ENCODE peak calls at places on chromosomes 3 and 15, in nine cellular contexts. One of them, this sample, is unnamed.

GRCh38 chr3:41716391-41716910 is 245.5 kb downstream of the ULK4 start:
- DNase-seq in heart right ventricle: no peak
- DNase-seq in mucosa of descending colon: no peak
- DNase-seq in Panc1: no peak
- DNase-seq in transverse colon: no peak
- DNase-seq in cardiac fibroblast: peak
- DNase-seq in psoas muscle: no peak
- DNase-seq in astrocyte of the spinal cord: peak
- DNase-seq in A549: no peak
- DNase-seq in this sample: peak

GRCh38 chr15:37995461-37996347 is 61.3 kb downstream of the TMCO5A start:
- DNase-seq in astrocyte of the spinal cord: peak
- DNase-seq in Panc1: no peak
- DNase-seq in mucosa of descending colon: peak
- DNase-seq in transverse colon: no peak
- DNase-seq in A549: peak
- DNase-seq in cardiac fibroblast: peak
- DNase-seq in psoas muscle: no peak
- DNase-seq in heart right ventricle: peak
- DNase-seq in this sample: peak

GRCh38 chr3:66822059-66823009 is 175.8 kb upstream of the KBTBD8 start:
- DNase-seq in heart right ventricle: peak
- DNase-seq in psoas muscle: peak
- DNase-seq in A549: peak
- DNase-seq in Panc1: no peak
- DNase-seq in cardiac fibroblast: peak
- DNase-seq in mucosa of descending colon: peak
- DNase-seq in astrocyte of the spinal cord: peak
- DNase-seq in transverse colon: peak
- DNase-seq in this sample: peak

GRCh38 chr15:34461730-34462129 is 24.1 kb upstream of the GOLGA8A start:
- DNase-seq in Panc1: no peak
- DNase-seq in A549: no peak
- DNase-seq in cardiac fibroblast: no peak
- DNase-seq in psoas muscle: no peak
- DNase-seq in mucosa of descending colon: no peak
- DNase-seq in astrocyte of the spinal cord: no peak
- DNase-seq in transverse colon: no peak
- DNase-seq in heart right ventricle: no peak
- DNase-seq in this sample: no peak

GRCh38 chr3:58306662-58307286 is 454 bp downstream of the HTD2 start:
- DNase-seq in mucosa of descending colon: peak
- DNase-seq in astrocyte of the spinal cord: peak
- DNase-seq in cardiac fibroblast: peak
- DNase-seq in psoas muscle: peak
- DNase-seq in heart right ventricle: peak
- DNase-seq in transverse colon: peak
- DNase-seq in A549: peak
- DNase-seq in Panc1: no peak
- DNase-seq in this sample: peak

GRCh38 chr15:20280933-20281463 is 260.6 kb downstream of the GOLGA6L6 start:
- DNase-seq in A549: no peak
- DNase-seq in Panc1: no peak
- DNase-seq in cardiac fibroblast: no peak
- DNase-seq in mucosa of descending colon: no peak
- DNase-seq in astrocyte of the spinal cord: no peak
- DNase-seq in transverse colon: no peak
- DNase-seq in heart right ventricle: no peak
- DNase-seq in psoas muscle: peak
- DNase-seq in this sample: no peak

GRCh38 chr3:126972866-126973265 is 10.0 kb upstream of the PLXNA1 start:
- DNase-seq in cardiac fibroblast: no peak
- DNase-seq in A549: no peak
- DNase-seq in astrocyte of the spinal cord: no peak
- DNase-seq in transverse colon: no peak
- DNase-seq in heart right ventricle: no peak
- DNase-seq in psoas muscle: no peak
- DNase-seq in mucosa of descending colon: no peak
- DNase-seq in Panc1: no peak
- DNase-seq in this sample: no peak

GRCh38 chr15:67117356-67117755 is 52.0 kb downstream of the SMAD3 start:
- DNase-seq in transverse colon: no peak
- DNase-seq in astrocyte of the spinal cord: peak
- DNase-seq in Panc1: no peak
- DNase-seq in A549: no peak
- DNase-seq in mucosa of descending colon: no peak
- DNase-seq in heart right ventricle: no peak
- DNase-seq in cardiac fibroblast: peak
- DNase-seq in psoas muscle: no peak
- DNase-seq in this sample: peak

GRCh38 chr3:136545664-136546266 is 206.4 kb downstream of the STAG1 start:
- DNase-seq in astrocyte of the spinal cord: peak
- DNase-seq in transverse colon: no peak
- DNase-seq in A549: peak
- DNase-seq in Panc1: no peak
- DNase-seq in heart right ventricle: no peak
- DNase-seq in psoas muscle: no peak
- DNase-seq in mucosa of descending colon: no peak
- DNase-seq in cardiac fibroblast: peak
- DNase-seq in this sample: peak

DNA sequence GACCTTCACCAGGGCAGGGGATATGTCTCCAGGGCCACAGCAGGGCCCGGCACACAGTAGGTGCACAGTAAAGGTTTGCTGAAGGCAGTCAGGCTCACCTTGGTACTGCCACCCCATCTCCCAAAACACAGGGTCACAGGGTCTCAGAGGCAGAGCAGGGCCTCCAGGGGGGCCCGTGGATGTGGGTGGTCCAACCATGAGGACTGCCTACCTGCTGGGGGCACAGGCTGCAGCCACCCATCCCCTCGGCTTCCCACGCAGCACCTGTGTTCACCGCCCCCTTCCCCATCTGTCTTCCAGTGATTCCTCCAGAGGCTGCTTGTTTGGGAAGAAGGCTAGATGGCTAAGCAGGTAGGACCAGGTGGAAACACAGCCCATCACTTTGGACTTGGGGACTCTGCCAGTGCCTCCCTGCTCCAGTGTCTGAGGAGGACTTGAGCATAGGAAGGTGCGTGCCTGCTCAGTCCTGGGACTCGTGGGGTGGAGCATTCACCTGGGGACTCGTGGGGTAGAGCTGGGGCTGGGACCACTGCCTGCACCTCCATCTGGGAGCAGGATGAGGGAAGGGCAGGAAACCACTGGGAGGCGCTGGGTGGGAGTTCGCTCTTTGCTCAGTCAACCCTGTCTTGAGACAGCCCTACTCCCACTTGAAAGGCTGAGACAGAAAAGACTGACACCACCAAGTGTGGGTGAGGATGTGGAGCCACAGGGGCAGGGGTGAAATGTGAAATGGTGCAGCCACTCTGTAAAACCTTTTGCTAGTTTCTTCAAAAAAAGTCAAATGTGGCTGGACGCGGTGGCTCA is 18.8 kb upstream of the PLXND1 start:
- DNase-seq in A549: no peak
- DNase-seq in transverse colon: no peak
- DNase-seq in astrocyte of the spinal cord: no peak
- DNase-seq in heart right ventricle: peak
- DNase-seq in mucosa of descending colon: no peak
- DNase-seq in Panc1: no peak
- DNase-seq in psoas muscle: peak
- DNase-seq in cardiac fibroblast: no peak
- DNase-seq in this sample: no peak
- TF ChIP-seq CTCF in A549: no peak
- TF ChIP-seq CTCF in transverse colon: no peak
- TF ChIP-seq CTCF in astrocyte of the spinal cord: no peak
- TF ChIP-seq CTCF in heart right ventricle: no peak
- TF ChIP-seq CTCF in mucosa of descending colon: no peak
- TF ChIP-seq CTCF in Panc1: no peak
- TF ChIP-seq CTCF in psoas muscle: no peak
- TF ChIP-seq CTCF in cardiac fibroblast: no peak
- TF ChIP-seq CTCF in this sample: no peak

DNA sequence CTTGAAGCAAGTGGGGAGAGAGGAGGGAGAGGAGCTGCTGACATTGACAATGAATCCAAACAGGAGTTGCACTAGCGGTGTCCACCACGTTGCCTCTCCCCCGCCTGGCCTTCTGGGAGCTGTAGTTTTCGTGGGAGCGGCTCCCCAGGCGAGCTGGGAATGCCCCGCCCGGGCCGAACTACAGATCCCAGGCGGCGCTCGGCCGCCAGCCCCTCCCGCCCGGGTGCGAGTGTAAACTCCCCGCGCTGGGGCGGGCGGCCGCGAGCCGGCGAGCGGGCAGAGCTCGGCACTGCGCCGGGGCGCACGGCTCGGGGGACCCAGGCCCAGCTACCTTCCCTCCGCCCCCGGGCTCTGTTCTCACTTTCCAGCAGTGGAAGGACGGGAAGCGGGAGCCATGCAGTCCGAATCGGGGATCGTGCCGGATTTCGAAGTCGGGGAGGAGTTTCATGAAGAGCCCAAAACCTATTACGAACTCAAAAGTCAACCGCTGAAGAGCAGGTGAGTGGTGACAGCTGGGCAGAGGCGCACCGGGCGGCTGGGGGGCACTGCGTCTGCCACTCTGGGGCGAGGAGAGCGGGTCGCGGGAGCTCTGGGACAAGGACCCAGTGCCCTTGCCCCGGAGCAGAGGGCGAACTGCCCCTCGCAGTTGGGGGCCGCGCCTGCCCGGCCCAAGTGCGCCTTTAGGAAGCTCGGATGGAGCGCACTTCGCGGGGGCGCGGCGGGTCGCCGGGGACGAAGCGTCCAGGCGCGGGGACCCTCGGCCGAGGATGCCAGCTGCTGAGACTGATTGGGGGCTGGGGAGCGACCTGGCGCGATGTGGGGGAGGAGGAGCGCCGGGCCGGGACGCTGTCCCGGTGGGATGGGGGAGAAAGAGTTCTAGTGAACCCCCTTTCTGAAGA is at the start of gene MITF:
- DNase-seq in Panc1: peak
- DNase-seq in cardiac fibroblast: peak
- DNase-seq in mucosa of descending colon: peak
- DNase-seq in astrocyte of the spinal cord: peak
- DNase-seq in psoas muscle: peak
- DNase-seq in heart right ventricle: peak
- DNase-seq in transverse colon: peak
- DNase-seq in A549: peak
- DNase-seq in this sample: peak
- H3K4me3 ChIP-seq in Panc1: peak
- H3K4me3 ChIP-seq in cardiac fibroblast: peak
- H3K4me3 ChIP-seq in mucosa of descending colon: peak
- H3K4me3 ChIP-seq in astrocyte of the spinal cord: peak
- H3K4me3 ChIP-seq in psoas muscle: peak
- H3K4me3 ChIP-seq in heart right ventricle: peak
- H3K4me3 ChIP-seq in transverse colon: peak
- H3K4me3 ChIP-seq in A549: peak
- H3K4me3 ChIP-seq in this sample: peak

GRCh38 chr3:143137637-143138036 is 18.1 kb downstream of the CHST2 start:
- DNase-seq in mucosa of descending colon: no peak
- DNase-seq in cardiac fibroblast: no peak
- DNase-seq in Panc1: no peak
- DNase-seq in heart right ventricle: no peak
- DNase-seq in astrocyte of the spinal cord: no peak
- DNase-seq in A549: no peak
- DNase-seq in transverse colon: no peak
- DNase-seq in psoas muscle: no peak
- DNase-seq in this sample: no peak

GRCh38 chr3:143132246-143132980 is 12.8 kb downstream of the CHST2 start:
- DNase-seq in astrocyte of the spinal cord: no peak
- DNase-seq in Panc1: no peak
- DNase-seq in A549: no peak
- DNase-seq in psoas muscle: no peak
- DNase-seq in mucosa of descending colon: no peak
- DNase-seq in heart right ventricle: no peak
- DNase-seq in transverse colon: no peak
- DNase-seq in cardiac fibroblast: no peak
- DNase-seq in this sample: no peak

GRCh38 chr3:143134446-143134845 is 14.9 kb downstream of the CHST2 start:
- DNase-seq in mucosa of descending colon: no peak
- DNase-seq in cardiac fibroblast: no peak
- DNase-seq in heart right ventricle: no peak
- DNase-seq in astrocyte of the spinal cord: peak
- DNase-seq in Panc1: no peak
- DNase-seq in psoas muscle: no peak
- DNase-seq in A549: no peak
- DNase-seq in transverse colon: no peak
- DNase-seq in this sample: no peak

GRCh38 chr3:143138948-143139347 is 19.4 kb downstream of the CHST2 start:
- DNase-seq in heart right ventricle: no peak
- DNase-seq in Panc1: no peak
- DNase-seq in transverse colon: no peak
- DNase-seq in psoas muscle: no peak
- DNase-seq in mucosa of descending colon: no peak
- DNase-seq in astrocyte of the spinal cord: no peak
- DNase-seq in A549: no peak
- DNase-seq in cardiac fibroblast: no peak
- DNase-seq in this sample: no peak

GRCh38 chr3:143135150-143135549 is 15.6 kb downstream of the CHST2 start:
- DNase-seq in mucosa of descending colon: peak
- DNase-seq in cardiac fibroblast: peak
- DNase-seq in A549: peak
- DNase-seq in astrocyte of the spinal cord: peak
- DNase-seq in heart right ventricle: no peak
- DNase-seq in psoas muscle: no peak
- DNase-seq in transverse colon: no peak
- DNase-seq in Panc1: no peak
- DNase-seq in this sample: peak
- TF ChIP-seq CTCF in mucosa of descending colon: no peak
- TF ChIP-seq CTCF in cardiac fibroblast: peak
- TF ChIP-seq CTCF in A549: no peak
- TF ChIP-seq CTCF in astrocyte of the spinal cord: no peak
- TF ChIP-seq CTCF in heart right ventricle: no peak
- TF ChIP-seq CTCF in psoas muscle: no peak
- TF ChIP-seq CTCF in transverse colon: no peak
- TF ChIP-seq CTCF in Panc1: no peak
- TF ChIP-seq CTCF in this sample: peak

DNA sequence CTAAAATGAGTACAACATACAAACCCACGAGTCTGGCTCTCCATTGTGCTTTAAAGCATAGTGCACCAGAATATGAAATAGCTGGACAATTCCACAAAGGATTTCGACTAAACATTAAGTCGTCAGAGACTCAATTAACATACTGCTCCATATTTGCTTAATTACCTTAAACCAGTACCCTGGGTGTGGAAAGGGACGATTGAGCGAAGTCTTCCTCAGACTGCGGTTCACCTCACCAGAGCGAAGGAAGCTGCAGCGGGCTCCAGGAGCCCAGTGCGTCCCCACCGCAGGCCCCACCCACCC is 218 bp upstream of the TRPC1 start:
- DNase-seq in astrocyte of the spinal cord: no peak
- DNase-seq in psoas muscle: no peak
- DNase-seq in cardiac fibroblast: no peak
- DNase-seq in heart right ventricle: no peak
- DNase-seq in transverse colon: peak
- DNase-seq in Panc1: no peak
- DNase-seq in A549: no peak
- DNase-seq in mucosa of descending colon: no peak
- DNase-seq in this sample: no peak
- H3K4me3 ChIP-seq in astrocyte of the spinal cord: peak
- H3K4me3 ChIP-seq in psoas muscle: peak
- H3K4me3 ChIP-seq in cardiac fibroblast: peak
- H3K4me3 ChIP-seq in heart right ventricle: peak
- H3K4me3 ChIP-seq in transverse colon: peak
- H3K4me3 ChIP-seq in Panc1: peak
- H3K4me3 ChIP-seq in A549: peak
- H3K4me3 ChIP-seq in mucosa of descending colon: peak
- H3K4me3 ChIP-seq in this sample: peak

This sample was measured in AG10803.